ENCODE peak calls at places on chromosomes 16 and 17, in eight cellular contexts. R is GM23338, P is body of pancreas, M is tibial nerve, Y is aorta, F is BE2C, H is Peyer's patch, Q is stomach. C is an unnamed sample. For H3K27me3, the result is how much of the 10 kb centered on the place peaks cover.

GRCh38 chr16:19785081-19785480 is 67.0 kb downstream of the IQCK start:
- DNase-seq in R (no peak), P (no peak), M (no peak), Y (no peak), F (no peak), H (no peak), Q (no peak), C (no peak)

GRCh38 chr16:87435399-87436224 is 43.5 kb downstream of the MAP1LC3B start:
- DNase-seq in R (no peak), P (no peak), M (no peak), Y (peak), F (no peak), H (no peak), Q (no peak), C (no peak)

GRCh38 chr17:66507103-66507923 is 204.9 kb downstream of the PRKCA start:
- DNase-seq in R (no peak), P (peak), M (no peak), Y (no peak), F (no peak), H (no peak), Q (no peak), C (no peak)

GRCh38 chr16:68626557-68626956 is 18.6 kb upstream of the CDH3 start:
- DNase-seq in R (no peak), P (no peak), M (no peak), Y (no peak), F (no peak), H (no peak), Q (no peak), C (no peak)

GRCh38 chr17:8473451-8474192 is 37.9 kb downstream of the NDEL1 start:
- DNase-seq in R (no peak), P (no peak), M (no peak), Y (no peak), F (no peak), H (no peak), Q (no peak), C (no peak)

GRCh38 chr17:46773676-46774075 is 44.8 kb downstream of the WNT3 start:
- DNase-seq in R (no peak), P (no peak), M (no peak), Y (peak), F (peak), H (no peak), Q (no peak), C (no peak)

GRCh38 chr17:73166731-73167581 is 2.1 kb downstream of the SSTR2 start:
- DNase-seq in R (no peak), P (no peak), M (no peak), Y (no peak), F (no peak), H (no peak), Q (no peak), C (no peak)

GRCh38 chr17:7080445-7081041 is 492 bp upstream of the CLEC10A start:
- DNase-seq in R (no peak), P (peak), M (peak), Y (peak), F (no peak), H (no peak), Q (no peak), C (no peak)

GRCh38 chr16:77330332-77331043 is 104.3 kb downstream of the ADAMTS18 start:
- DNase-seq in R (no peak), P (no peak), M (no peak), Y (no peak), F (no peak), H (no peak), Q (no peak), C (no peak)

GRCh38 chr17:42531455-42532354 is 4.3 kb upstream of the NAGLU start:
- DNase-seq in R (peak), P (peak), M (no peak), Y (peak), F (peak), H (peak), Q (peak), C (no peak)

GRCh38 chr16:71709231-71709781 is 15.2 kb downstream of the PHLPP2 start:
- DNase-seq in R (no peak), P (no peak), M (no peak), Y (no peak), F (no peak), H (no peak), Q (no peak), C (no peak)

GRCh38 chr17:2386400-2387085 is 14.3 kb downstream of the MNT start:
- DNase-seq in R (no peak), P (no peak), M (no peak), Y (no peak), F (no peak), H (no peak), Q (peak), C (no peak)

GRCh38 chr17:78484300-78485159 is 92.7 kb downstream of the DNAH17 start:
- DNase-seq in R (peak), P (no peak), M (no peak), Y (no peak), F (no peak), H (peak), Q (peak), C (no peak)

GRCh38 chr16:23504453-23505179 is 5.7 kb downstream of the GGA2 start:
- DNase-seq in R (peak), P (peak), M (no peak), Y (peak), F (no peak), H (peak), Q (peak), C (no peak)

GRCh38 chr16:8572919-8573724 is 17.2 kb downstream of the TMEM114 start:
- DNase-seq in R (peak), P (no peak), M (no peak), Y (no peak), F (no peak), H (no peak), Q (no peak), C (no peak)

GRCh38 chr16:54655171-54655590 is 275.5 kb upstream of the IRX5 start:
- DNase-seq in R (peak), P (peak), M (no peak), Y (no peak), F (no peak), H (no peak), Q (peak), C (no peak)

GRCh38 chr16:83835972-83836566 is 28.3 kb downstream of the HSBP1 start:
- DNase-seq in R (no peak), P (no peak), M (no peak), Y (no peak), F (no peak), H (no peak), Q (no peak), C (no peak)

GRCh38 chr17:32102697-32103096 is 39.6 kb upstream of the RHOT1 start:
- DNase-seq in R (no peak), P (no peak), M (no peak), Y (no peak), F (no peak), H (no peak), Q (no peak), C (no peak)

GRCh38 chr17:7929158-7930029 is at the start of gene KCNAB3:
- DNase-seq in R (peak), P (no peak), M (no peak), Y (no peak), F (peak), H (peak), Q (no peak), C (no peak)

GRCh38 chr17:16428098-16428882 is 12.9 kb downstream of the TRPV2 start:
- DNase-seq in R (peak), P (peak), M (no peak), Y (no peak), F (peak), H (peak), Q (peak), C (no peak)

GRCh38 chr16:55248058-55248457 is 75.9 kb upstream of the IRX6 start:
- DNase-seq in R (no peak), P (no peak), M (no peak), Y (no peak), F (no peak), H (no peak), Q (no peak), C (no peak)

GRCh38 chr17:2053380-2054261 is 1.3 kb upstream of the HIC1 start:
- DNase-seq in R (peak), P (peak), M (peak), Y (peak), F (peak), H (peak), Q (peak), C (no peak)

GRCh38 chr16:1871974-1872635 is at the start of gene MEIOB:
- DNase-seq in R (peak), P (peak), M (no peak), Y (peak), F (peak), H (no peak), Q (no peak), C (peak)

GRCh38 chr17:65013613-65014391 is 42.7 kb downstream of the GNA13 start:
- DNase-seq in R (no peak), P (no peak), M (no peak), Y (no peak), F (no peak), H (no peak), Q (no peak), C (no peak)

GRCh38 chr17:72173475-72174116 is 52.8 kb downstream of the SOX9 start:
- DNase-seq in R (no peak), P (no peak), M (no peak), Y (no peak), F (no peak), H (no peak), Q (no peak), C (no peak)

GRCh38 chr16:27169511-27170071 is 33.7 kb upstream of the KDM8 start:
- DNase-seq in R (peak), P (no peak), M (no peak), Y (no peak), F (no peak), H (peak), Q (peak), C (no peak)

GRCh38 chr17:2883544-2884203 is 87.4 kb downstream of the RAP1GAP2 start:
- DNase-seq in R (no peak), P (peak), M (no peak), Y (no peak), F (peak), H (no peak), Q (no peak), C (no peak)

GRCh38 chr16:57624806-57625500 is 3.5 kb upstream of the ADGRG1 start:
- DNase-seq in R (no peak), P (no peak), M (no peak), Y (peak), F (no peak), H (no peak), Q (no peak), C (no peak)

GRCh38 chr16:17396762-17397498 is 73.8 kb downstream of the XYLT1 start:
- DNase-seq in R (no peak), P (peak), M (no peak), Y (no peak), F (peak), H (no peak), Q (peak), C (no peak)

DNA sequence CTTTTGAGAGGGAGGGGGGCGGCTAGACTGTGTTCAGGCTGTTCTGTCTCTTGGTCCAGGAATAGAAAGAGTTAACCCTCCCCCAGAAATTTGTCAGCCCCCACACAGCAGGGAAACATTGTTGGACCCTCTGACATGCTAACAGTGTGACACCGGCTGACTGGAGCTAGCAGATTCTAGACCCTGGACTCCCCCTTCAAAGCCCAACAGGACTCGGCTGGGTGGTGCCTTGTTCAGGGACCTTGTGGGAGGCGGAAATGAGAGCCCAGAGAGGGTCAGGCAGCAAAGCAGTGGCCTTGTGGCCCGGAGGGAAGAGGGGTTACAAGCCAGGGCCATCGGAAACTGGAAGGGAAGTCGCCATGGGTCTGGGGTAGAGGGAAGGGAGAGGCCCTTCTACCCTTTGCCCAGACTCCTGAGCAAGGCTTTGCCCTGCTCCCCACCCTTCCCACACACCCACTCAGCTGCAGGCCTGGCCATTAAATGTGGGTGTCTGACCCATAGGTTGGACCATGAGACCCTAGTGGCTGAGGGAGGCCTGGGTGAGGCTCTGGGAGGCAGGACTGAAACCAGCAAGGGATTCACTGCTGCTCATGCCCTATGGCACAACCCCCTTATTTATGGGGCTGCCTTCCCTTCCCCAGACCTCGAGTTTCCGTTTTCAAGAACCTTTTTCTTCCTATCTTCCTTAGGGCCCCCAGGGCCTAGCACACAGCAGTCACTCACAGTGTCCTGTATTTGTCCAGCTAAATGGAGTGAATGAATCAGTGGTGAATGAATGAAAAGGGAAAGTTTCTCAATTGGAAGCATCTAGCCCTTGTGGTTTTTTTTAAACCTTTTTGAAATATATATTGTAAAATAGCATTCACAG is 44.8 kb downstream of the RAI1 start:
- DNase-seq in R (no peak), P (no peak), M (no peak), Y (no peak), F (no peak), H (no peak), Q (no peak), C (no peak)
- H3K27me3 ChIP-seq in R (half or more), P (under half), M (under half), Y (under half), F (under half), H (under half), Q (under half), C (half or more)

GRCh38 chr17:969767-970387 is 9.7 kb downstream of the NXN start:
- DNase-seq in R (no peak), P (no peak), M (no peak), Y (no peak), F (no peak), H (no peak), Q (no peak), C (no peak)
- H3K4me3 ChIP-seq in R (no peak), P (no peak), M (no peak), Y (no peak), F (no peak), H (no peak), Q (peak), C (no peak)

GRCh38 chr17:50604470-50604869 is 30.2 kb upstream of the ABCC3 start:
- DNase-seq in R (peak), P (no peak), M (no peak), Y (peak), F (peak), H (no peak), Q (peak), C (no peak)

GRCh38 chr17:50602514-50603235 is 32.0 kb upstream of the ABCC3 start:
- DNase-seq in R (no peak), P (no peak), M (no peak), Y (no peak), F (no peak), H (no peak), Q (no peak), C (no peak)

GRCh38 chr17:50599606-50600005 is 35.1 kb upstream of the ABCC3 start:
- DNase-seq in R (no peak), P (no peak), M (no peak), Y (no peak), F (no peak), H (no peak), Q (no peak), C (no peak)

GRCh38 chr17:50603340-50603739 is 31.3 kb upstream of the ABCC3 start:
- DNase-seq in R (peak), P (no peak), M (no peak), Y (no peak), F (peak), H (no peak), Q (no peak), C (no peak)

DNA sequence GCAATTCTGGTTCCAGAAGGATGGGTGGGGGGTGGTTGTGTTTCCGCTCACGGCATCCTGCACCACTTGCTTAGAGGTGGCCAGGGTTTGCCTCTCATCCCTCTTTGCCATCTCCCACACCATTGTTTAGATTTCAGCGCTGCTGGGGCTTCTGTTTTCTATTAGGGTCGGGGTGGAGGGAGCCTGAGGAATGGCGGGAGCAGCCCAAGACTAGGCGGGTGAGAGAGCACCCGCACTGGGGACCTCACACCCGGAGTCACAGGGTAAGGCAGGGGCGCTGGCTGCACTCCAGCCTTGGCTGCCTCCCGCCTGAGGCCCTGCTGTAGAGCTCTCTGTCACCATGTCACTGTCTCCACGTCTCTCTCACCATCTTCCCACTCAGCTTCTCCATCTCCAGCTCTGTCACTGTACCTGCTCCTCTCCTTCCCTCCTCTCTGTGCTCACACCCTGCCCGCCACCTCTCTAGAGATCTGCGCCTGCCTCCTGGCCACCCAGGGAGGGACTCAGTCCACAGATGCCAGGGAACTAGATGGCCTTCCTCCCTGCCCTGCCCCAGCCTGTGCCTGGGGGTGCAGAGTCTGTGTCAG is 32.8 kb upstream of the ABCC3 start:
- DNase-seq in R (no peak), P (no peak), M (no peak), Y (no peak), F (peak), H (no peak), Q (no peak), C (no peak)
- H3K27me3 ChIP-seq in R (under half), P (under half), M (under half), Y (under half), F (under half), H (under half), Q (under half), C (under half)

DNA sequence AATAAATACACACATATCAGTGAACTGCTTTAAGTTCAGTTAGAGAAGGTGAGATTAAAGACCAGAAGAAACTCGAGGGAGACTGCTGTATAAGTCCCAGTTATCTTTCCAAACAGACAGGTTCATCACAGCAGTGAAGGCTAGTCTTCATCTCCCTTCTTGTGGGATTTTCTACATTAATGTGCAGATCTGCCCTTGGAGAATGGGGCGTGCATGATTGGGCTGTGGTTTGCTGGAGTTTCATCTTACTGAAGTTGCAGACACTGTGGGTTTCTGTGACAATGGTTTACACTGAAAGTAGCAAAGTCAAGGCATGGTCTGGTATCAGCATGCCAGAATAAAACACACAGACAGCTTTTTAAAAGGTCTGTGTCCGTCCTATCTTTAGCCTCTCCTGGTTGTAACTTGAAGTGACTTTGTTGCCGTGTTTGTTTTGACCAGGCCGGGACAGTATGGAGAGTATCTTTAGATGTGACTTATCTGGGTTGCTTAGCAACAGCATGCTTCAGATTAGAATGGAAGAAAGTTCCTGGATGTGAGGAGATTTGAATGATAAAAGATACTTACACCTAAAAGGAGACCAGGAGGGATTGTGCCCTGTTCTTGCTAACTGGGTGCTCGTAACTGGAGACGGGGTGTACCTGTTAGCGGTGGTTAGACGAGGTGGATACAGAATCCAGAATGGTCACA is 16.1 kb downstream of the NAA60 start:
- DNase-seq in R (peak), P (no peak), M (no peak), Y (no peak), F (no peak), H (no peak), Q (no peak), C (no peak)
- H3K4me3 ChIP-seq in R (peak), P (no peak), M (no peak), Y (peak), F (peak), H (peak), Q (peak), C (no peak)